ENCODE peak calls at places on chromosome 4, in five cellular contexts. O is mesenchymal stem cell, D is tibial nerve, E is thyroid gland, L is keratinocyte. I is an unnamed sample. For H3K4me1, the result is how much of the 10 kb centered on the place peaks cover.

GRCh38 chr4:109816082-109816442 is 500 bp downstream of the GAR1 start:
- DNase-seq in O (no peak), D (no peak), E (no peak), L (no peak), I (peak)

GRCh38 chr4:155392486-155393184 is 15.9 kb upstream of the MAP9 start:
- DNase-seq in O (peak), D (no peak), E (no peak), L (no peak), I (peak)

GRCh38 chr4:101292214-101292613 is 55.1 kb downstream of the PPP3CA start:
- DNase-seq in O (no peak), D (no peak), E (no peak), L (no peak), I (no peak)

GRCh38 chr4:2437475-2438215 is 18.9 kb downstream of the CFAP99 start:
- DNase-seq in O (no peak), D (no peak), E (no peak), L (no peak), I (no peak)

GRCh38 chr4:72390409-72390808 is 178.6 kb downstream of the ADAMTS3 start:
- DNase-seq in O (no peak), D (no peak), E (no peak), L (no peak), I (peak)

GRCh38 chr4:110128092-110128989 is 70.1 kb downstream of the ELOVL6 start:
- DNase-seq in O (no peak), D (no peak), E (peak), L (peak), I (no peak)

GRCh38 chr4:138428611-138429010 is 186.5 kb upstream of the SLC7A11 start:
- DNase-seq in O (no peak), D (no peak), E (no peak), L (no peak), I (no peak)

GRCh38 chr4:2652415-2653155 is 103.6 kb downstream of the TNIP2 start:
- DNase-seq in O (no peak), D (no peak), E (no peak), L (no peak), I (no peak)

GRCh38 chr4:2818351-2818939 is 25.2 kb upstream of the ADD1 start:
- DNase-seq in O (no peak), D (no peak), E (no peak), L (no peak), I (peak)

GRCh38 chr4:109998867-109999303 is 86.2 kb downstream of the EGF start:
- DNase-seq in O (peak), D (no peak), E (no peak), L (no peak), I (peak)

GRCh38 chr4:6021831-6022606 is 3.8 kb upstream of the C4orf50 start:
- DNase-seq in O (no peak), D (no peak), E (no peak), L (no peak), I (no peak)

GRCh38 chr4:29259556-29259955 is 1460.6 kb upstream of the PCDH7 start:
- DNase-seq in O (no peak), D (no peak), E (no peak), L (no peak), I (peak)

GRCh38 chr4:13984996-13985780 is 357.7 kb upstream of the BOD1L1 start:
- DNase-seq in O (no peak), D (no peak), E (no peak), L (no peak), I (peak)

GRCh38 chr4:152014280-152014679 is 253.5 kb upstream of the GATB start:
- DNase-seq in O (no peak), D (no peak), E (no peak), L (no peak), I (no peak)

GRCh38 chr4:16157609-16158503 is 68.4 kb downstream of the TAPT1 start:
- DNase-seq in O (peak), D (no peak), E (no peak), L (no peak), I (peak)

GRCh38 chr4:139243448-139244365 is 36.3 kb downstream of the MGARP start:
- DNase-seq in O (peak), D (no peak), E (peak), L (peak), I (peak)

GRCh38 chr4:145545538-145546224 is 64.0 kb downstream of the SMAD1 start:
- DNase-seq in O (peak), D (no peak), E (no peak), L (peak), I (peak)

GRCh38 chr4:30720021-30720655 is at the start of gene PCDH7:
- DNase-seq in O (peak), D (no peak), E (peak), L (no peak), I (peak)

GRCh38 chr4:65126200-65126599 is 544.1 kb downstream of the EPHA5 start:
- DNase-seq in O (no peak), D (no peak), E (no peak), L (no peak), I (no peak)

GRCh38 chr4:80608285-80608980 is 272.9 kb downstream of the CFAP299 start:
- DNase-seq in O (no peak), D (no peak), E (no peak), L (no peak), I (peak)

GRCh38 chr4:10506077-10506476 is 48.9 kb upstream of the ZNF518B start:
- DNase-seq in O (no peak), D (no peak), E (no peak), L (no peak), I (no peak)

GRCh38 chr4:25320374-25321172 is 8.0 kb downstream of the ZCCHC4 start:
- DNase-seq in O (peak), D (no peak), E (no peak), L (peak), I (peak)

GRCh38 chr4:68736813-68737212 is 66.4 kb upstream of the UGT2B15 start:
- DNase-seq in O (no peak), D (no peak), E (no peak), L (no peak), I (no peak)

GRCh38 chr4:134905061-134905460 is 703.5 kb upstream of the PABPC4L start:
- DNase-seq in O (no peak), D (no peak), E (no peak), L (no peak), I (no peak)

GRCh38 chr4:6688879-6689505 is 4.7 kb upstream of the S100P start:
- DNase-seq in O (peak), D (peak), E (no peak), L (peak), I (peak)

GRCh38 chr4:151719045-151719743 is 41.6 kb downstream of the GATB start:
- DNase-seq in O (no peak), D (no peak), E (no peak), L (no peak), I (no peak)

GRCh38 chr4:99817310-99817885 is 771 bp downstream of the DAPP1 start:
- DNase-seq in O (no peak), D (no peak), E (no peak), L (no peak), I (no peak)

GRCh38 chr4:113616443-113616842 is 145.1 kb downstream of the CAMK2D start:
- DNase-seq in O (no peak), D (no peak), E (no peak), L (no peak), I (no peak)

GRCh38 chr4:121370729-121371325 is 10.0 kb downstream of the QRFPR start:
- DNase-seq in O (peak), D (peak), E (peak), L (no peak), I (peak)

GRCh38 chr4:176498857-176499256 is 179.1 kb downstream of the SPCS3 start:
- DNase-seq in O (no peak), D (no peak), E (no peak), L (no peak), I (no peak)

GRCh38 chr4:95585016-95585695 is 36.4 kb upstream of the UNC5C start:
- DNase-seq in O (no peak), D (no peak), E (no peak), L (peak), I (no peak)

DNA sequence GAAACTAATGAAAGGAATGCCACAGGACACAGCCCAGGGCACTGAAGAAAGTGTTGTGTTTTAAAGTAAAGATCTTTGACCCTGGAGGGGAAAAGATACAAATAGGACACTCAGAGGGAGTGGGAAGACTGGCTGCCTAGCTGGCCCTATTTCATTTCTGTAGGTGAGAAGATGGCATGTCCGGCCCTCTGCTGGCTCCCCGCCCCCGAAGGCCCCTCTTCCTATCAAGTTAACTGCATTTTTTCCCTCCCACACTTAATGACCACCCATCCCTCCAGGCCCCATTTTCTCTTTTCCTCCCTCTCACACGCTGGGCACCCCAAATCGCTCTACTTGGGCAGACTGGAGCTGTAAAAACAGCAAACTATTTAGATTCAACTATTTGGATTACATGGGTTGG is 5.5 kb upstream of the TRIM75 start:
- DNase-seq in O (no peak), D (no peak), E (no peak), L (no peak), I (no peak)
- H3K4me3 ChIP-seq in O (no peak), D (no peak), E (no peak), L (no peak), I (no peak)

GRCh38 chr4:185837415-185838103 is 25.6 kb upstream of the SORBS2 start:
- DNase-seq in O (no peak), D (no peak), E (no peak), L (no peak), I (no peak)
- H3K4me1 ChIP-seq in O (under half), D (under half), E (under half), L (under half), I (half or more)

DNA sequence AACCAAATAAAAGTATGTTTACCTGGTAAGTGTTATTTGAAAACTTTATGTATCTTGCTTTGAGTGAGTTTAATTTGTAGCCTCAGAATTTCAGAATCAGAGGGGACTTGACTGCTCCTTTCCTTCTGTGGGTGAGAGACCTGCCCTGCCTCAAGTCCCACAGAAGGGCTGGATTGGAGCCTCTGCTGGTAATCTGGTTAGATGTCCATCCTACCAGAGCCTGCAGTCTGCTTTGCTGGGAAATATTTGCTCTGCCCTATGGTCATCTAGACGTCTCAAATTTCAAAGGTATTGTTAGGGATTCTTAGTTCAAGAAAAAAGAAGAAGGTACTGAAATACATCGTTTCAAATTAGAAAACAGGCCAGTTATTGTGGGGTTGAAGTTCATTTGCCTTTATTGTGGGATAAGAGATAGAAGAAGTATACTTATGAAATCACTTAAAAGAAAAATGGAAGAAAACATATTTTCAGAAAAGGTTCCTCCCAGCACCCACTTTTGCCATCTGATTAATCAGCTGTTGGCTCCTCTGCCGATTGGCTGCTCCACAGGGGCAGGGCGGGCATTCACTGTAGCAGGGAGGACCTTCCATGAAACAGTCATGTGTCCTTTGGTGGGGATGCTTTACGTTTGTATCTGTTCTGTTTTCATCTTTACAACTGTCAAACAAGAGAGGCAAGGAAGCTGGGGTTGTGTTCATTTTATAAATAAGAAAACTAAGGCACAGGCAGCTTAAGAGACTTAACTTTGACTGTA is 73.3 kb upstream of the TLR2 start:
- DNase-seq in O (no peak), D (no peak), E (no peak), L (no peak), I (no peak)
- H3K4me3 ChIP-seq in O (no peak), D (no peak), E (no peak), L (no peak), I (no peak)

DNA sequence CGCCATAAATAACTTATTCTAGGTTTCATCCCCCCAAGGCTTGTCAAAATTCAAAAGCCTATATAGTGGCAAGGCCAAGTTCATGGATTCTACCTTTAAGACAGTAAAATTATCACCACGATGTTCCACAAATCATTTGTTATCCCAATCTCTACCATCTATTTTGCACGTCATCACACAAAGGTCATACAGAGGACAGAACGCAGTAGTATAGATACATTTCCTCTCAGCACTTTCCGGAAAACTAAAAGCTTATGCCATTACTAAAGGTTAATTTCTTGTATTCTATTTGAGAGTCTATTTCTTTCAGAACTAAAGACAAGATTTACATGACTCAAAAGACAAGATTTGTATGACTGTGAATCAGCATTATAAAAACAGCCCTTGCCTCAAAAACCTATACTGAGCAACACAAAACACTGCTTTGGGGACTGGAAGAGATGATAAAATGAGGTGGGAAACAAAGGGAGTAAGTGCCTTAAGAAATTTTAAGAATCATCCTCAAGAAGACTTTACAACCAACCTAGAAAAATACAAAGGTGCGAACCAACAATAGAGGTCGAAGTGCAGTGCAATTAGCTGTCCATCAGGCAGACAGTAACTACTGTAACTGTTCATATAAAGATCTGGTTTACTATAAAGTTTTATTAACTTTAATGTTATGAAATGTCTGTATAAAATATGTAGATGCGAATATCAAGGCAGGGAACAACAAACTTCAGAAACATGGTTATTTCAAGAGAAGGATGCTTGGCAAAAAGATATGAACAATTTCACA is 7.6 kb downstream of the UBE2D3 start:
- DNase-seq in O (no peak), D (no peak), E (no peak), L (no peak), I (no peak)
- H3K4me1 ChIP-seq in O (under half), D (half or more), E (half or more), L (half or more), I (half or more)

GRCh38 chr4:188197566-188197965 is 58.3 kb downstream of the TRIML1 start:
- DNase-seq in O (no peak), D (no peak), E (no peak), L (no peak), I (no peak)
- H3K4me3 ChIP-seq in O (no peak), D (no peak), E (no peak), L (no peak), I (no peak)

DNA sequence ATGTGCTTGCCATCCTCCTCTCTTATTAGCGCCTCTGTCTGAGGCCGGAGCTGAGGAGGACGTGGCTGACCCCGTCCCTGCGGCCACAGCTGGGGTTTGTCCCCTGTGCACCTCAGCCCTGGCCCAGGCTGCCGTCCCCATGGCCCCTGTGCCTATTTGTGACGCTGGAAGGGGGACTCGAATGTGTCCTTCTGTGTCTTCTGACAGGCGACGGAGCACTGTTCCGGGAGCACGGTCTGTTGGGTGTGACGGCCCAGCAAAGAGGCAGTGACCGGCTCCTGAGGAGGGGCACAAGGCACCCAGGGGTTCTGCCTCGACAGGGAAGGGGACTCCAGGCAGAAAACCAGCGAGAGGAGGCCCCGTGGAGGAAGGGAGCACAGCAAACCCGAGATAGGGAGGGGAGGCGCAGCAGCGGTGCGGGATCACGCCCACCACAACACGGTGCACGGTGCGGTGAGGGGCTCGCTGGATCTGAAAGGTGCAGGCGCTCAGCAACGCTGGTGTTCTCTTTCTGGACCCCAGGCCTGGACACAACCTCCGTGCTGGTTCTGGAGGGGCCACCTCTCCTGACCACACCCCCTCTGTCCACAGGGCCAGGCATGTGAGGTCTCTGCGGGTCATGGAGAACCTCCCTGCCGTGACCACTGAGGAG is 5.6 kb downstream of the SH3TC1 start:
- DNase-seq in O (no peak), D (no peak), E (no peak), L (no peak), I (no peak)
- H3K4me1 ChIP-seq in O (half or more), D (under half), E (under half), L (under half), I (under half)

GRCh38 chr4:150598906-150599305 is 17.0 kb downstream of the MAB21L2 start:
- DNase-seq in O (no peak), D (no peak), E (no peak), L (no peak), I (peak)
- H3K4me3 ChIP-seq in O (no peak), D (no peak), E (no peak), L (no peak), I (no peak)

DNA sequence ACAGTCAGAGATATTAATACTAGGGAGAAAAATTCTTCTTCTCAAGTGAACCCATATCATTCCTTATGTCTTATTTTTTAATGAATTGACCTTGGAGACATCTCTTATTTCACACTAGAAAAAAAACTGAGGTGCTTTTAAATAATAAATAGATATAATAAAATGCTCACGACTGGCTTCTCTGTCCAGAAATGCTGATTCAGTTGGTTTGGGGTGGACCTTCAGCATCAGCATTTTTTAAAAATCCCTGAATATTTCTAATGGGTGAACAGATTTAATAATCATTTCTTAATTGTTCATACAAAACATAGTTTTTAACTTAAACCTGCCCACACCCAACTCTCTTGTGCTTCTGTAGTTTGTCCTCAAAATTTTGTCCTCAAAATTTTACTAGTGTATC is 283.9 kb downstream of the TECRL start:
- DNase-seq in O (no peak), D (no peak), E (no peak), L (no peak), I (no peak)
- H3K4me1 ChIP-seq in O (under half), D (under half), E (under half), L (under half), I (under half)

I was measured in adipocyte.